ENCODE peak calls at places on chromosomes 6 and 20, in eight cellular contexts. H is tibial artery, B is dorsolateral prefrontal cortex, D is B cell, F is Calu3, W is GM13976, C is tibial nerve, Y is GM20000. J is an unnamed sample.
A peak's percentile ranks its signal among the peaks of the same experiment; 100 is the strongest.

GRCh38 chr6:15824851-15825250 is 162.0 kb upstream of the DTNBP1 start:
- DNase-seq in C (no peak), B (no peak), H (no peak), F (no peak), W (no peak), Y (no peak), D (no peak), J (no peak)

GRCh38 chr6:41735427-41736206 is at the start of gene TFEB:
- DNase-seq in C (peak; percentile 92), D (peak; percentile 97), Y (peak; percentile 96), W (peak; percentile 96), F (peak; percentile 98), B (peak; percentile 97), H (peak; percentile 96), J (peak; percentile 91)

GRCh38 chr6:99458319-99458718 is 33.2 kb upstream of the PNISR start:
- DNase-seq in W (no peak), F (peak; percentile 23), D (peak; percentile 7), H (no peak), Y (no peak), B (no peak), C (no peak), J (no peak)

GRCh38 chr6:73085362-73085975 is 139.8 kb downstream of the KHDC1L start:
- DNase-seq in D (no peak), W (peak; percentile 11), H (no peak), C (no peak), B (no peak), Y (no peak), F (no peak), J (no peak)

GRCh38 chr6:137033828-137034227 is 10.9 kb downstream of the IL20RA start:
- DNase-seq in W (peak; percentile 60), D (no peak), Y (peak; percentile 55), B (no peak), H (no peak), F (no peak), C (no peak), J (peak; percentile 27)

GRCh38 chr20:722822-723644 is 45.3 kb downstream of the SLC52A3 start:
- DNase-seq in H (no peak), F (no peak), C (no peak), W (no peak), Y (no peak), B (no peak), D (no peak), J (no peak)

GRCh38 chr20:18879262-18879661 is 65.7 kb downstream of the SCP2D1 start:
- DNase-seq in D (no peak), C (no peak), B (no peak), W (no peak), H (no peak), Y (no peak), F (peak; percentile 14), J (no peak)

GRCh38 chr6:56079761-56080540 is 167.4 kb downstream of the COL21A1 start:
- DNase-seq in H (no peak), D (no peak), W (no peak), F (no peak), C (no peak), Y (no peak), B (no peak), J (no peak)

GRCh38 chr20:23161244-23161875 is 75.2 kb upstream of the CD93 start:
- DNase-seq in Y (no peak), F (no peak), B (no peak), C (no peak), W (peak; percentile 46), H (peak; percentile 71), D (no peak), J (no peak)

GRCh38 chr6:18431581-18431980 is 44.4 kb downstream of the RNF144B start:
- DNase-seq in Y (no peak), B (no peak), F (no peak), H (no peak), C (no peak), D (no peak), W (no peak), J (no peak)

GRCh38 chr6:164121527-164121926 is 707.0 kb downstream of the QKI start:
- DNase-seq in D (no peak), Y (no peak), W (no peak), B (no peak), C (no peak), F (no peak), H (no peak), J (no peak)

GRCh38 chr6:168277274-168277669 is 42.3 kb downstream of the DACT2 start:
- DNase-seq in Y (no peak), W (no peak), D (no peak), F (no peak), C (no peak), H (peak; percentile 55), B (no peak), J (no peak)

GRCh38 chr6:105983763-105984162 is 102.4 kb upstream of the PRDM1 start:
- DNase-seq in H (no peak), B (no peak), Y (no peak), F (no peak), W (no peak), C (no peak), D (no peak), J (no peak)

GRCh38 chr6:110285306-110286060 is 72.7 kb downstream of the METTL24 start:
- DNase-seq in F (no peak), B (no peak), D (no peak), H (no peak), C (no peak), Y (no peak), W (no peak), J (no peak)

GRCh38 chr20:63351811-63352591 is 9.1 kb downstream of the CHRNA4 start:
- DNase-seq in Y (no peak), H (no peak), B (peak; percentile 62), F (no peak), D (no peak), C (no peak), W (no peak), J (no peak)

GRCh38 chr6:47741807-47742206 is 40.0 kb upstream of the OPN5 start:
- DNase-seq in C (no peak), W (peak; percentile 52), Y (peak; percentile 14), B (no peak), F (peak; percentile 42), D (no peak), H (no peak), J (no peak)

GRCh38 chr6:21729431-21729830 is 135.9 kb downstream of the SOX4 start:
- DNase-seq in B (no peak), C (no peak), D (no peak), W (no peak), H (no peak), Y (no peak), F (no peak), J (no peak)

GRCh38 chr6:156028310-156029131 is 572.9 kb upstream of the NOX3 start:
- DNase-seq in B (no peak), C (no peak), W (no peak), Y (no peak), D (no peak), H (no peak), F (peak; percentile 9), J (no peak)

GRCh38 chr6:169647637-169648036 is 54.2 kb downstream of the WDR27 start:
- DNase-seq in B (no peak), F (no peak), H (no peak), C (no peak), Y (no peak), D (no peak), W (no peak), J (no peak)

GRCh38 chr20:32319100-32319499 is 39.0 kb upstream of the ASXL1 start:
- DNase-seq in W (no peak), B (no peak), Y (no peak), C (no peak), H (no peak), F (no peak), D (no peak), J (no peak)

GRCh38 chr6:1678966-1679690 is 69.4 kb downstream of the FOXC1 start:
- DNase-seq in Y (no peak), C (no peak), W (no peak), D (no peak), H (no peak), B (peak; percentile 24), F (no peak), J (no peak)

GRCh38 chr6:22466665-22467064 is 102.7 kb upstream of the HDGFL1 start:
- DNase-seq in F (peak; percentile 18), D (no peak), Y (no peak), C (no peak), W (no peak), B (no peak), H (no peak), J (no peak)

GRCh38 chr6:128432394-128432793 is 88.0 kb downstream of the PTPRK start:
- DNase-seq in C (no peak), D (no peak), F (no peak), Y (no peak), W (no peak), B (no peak), H (no peak), J (no peak)

GRCh38 chr6:75755704-75756103 is 6.7 kb downstream of the MYO6 start:
- DNase-seq in F (no peak), D (no peak), B (no peak), C (no peak), H (no peak), W (no peak), Y (no peak), J (no peak)

GRCh38 chr6:139472341-139473038 is 98.0 kb upstream of the CITED2 start:
- DNase-seq in Y (no peak), H (no peak), W (no peak), F (no peak), B (peak; percentile 14), D (no peak), C (no peak), J (no peak)

GRCh38 chr6:151330130-151330715 is 61.1 kb downstream of the ZBTB2 start:
- DNase-seq in D (no peak), H (no peak), F (no peak), C (no peak), Y (no peak), B (no peak), W (no peak), J (no peak)
- TF ChIP-seq CTCF in D (no peak), H (no peak), F (no peak), C (no peak), Y (no peak), B (no peak), W (no peak), J (no peak)

DNA sequence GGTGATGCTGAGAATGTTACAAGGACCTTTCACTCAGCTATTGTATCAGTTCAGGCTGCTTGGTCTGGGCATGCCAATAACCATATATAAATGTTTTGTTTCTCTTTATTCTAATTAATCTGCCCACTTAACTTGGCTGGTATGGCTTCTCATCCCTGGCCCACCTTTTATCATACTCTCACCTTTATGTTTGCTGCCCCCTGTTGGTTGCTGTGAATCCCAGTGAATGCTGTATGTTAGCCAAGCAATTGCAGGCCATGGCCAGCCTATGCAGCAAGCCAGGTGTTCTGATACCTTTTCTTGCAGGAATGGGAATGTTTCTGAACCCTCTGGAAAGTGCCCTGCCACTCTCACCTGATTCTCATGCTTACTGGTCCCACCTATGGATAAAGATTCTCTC is 54.6 kb downstream of the PCSK2 start:
- DNase-seq in Y (peak; percentile 8), B (no peak), H (no peak), C (no peak), F (peak; percentile 0), W (peak; percentile 7), D (no peak), J (no peak)
- TF ChIP-seq CTCF in Y (peak; percentile 36), B (no peak), H (no peak), C (no peak), F (no peak), W (peak; percentile 28), D (no peak), J (no peak)

GRCh38 chr20:2651772-2652723 is at the start of gene NOP56:
- DNase-seq in B (peak; percentile 89), W (peak; percentile 96), C (peak; percentile 82), F (peak; percentile 93), H (peak; percentile 94), Y (peak; percentile 97), D (peak; percentile 98), J (peak; percentile 92)
- TF ChIP-seq CTCF in B (peak; percentile 1), W (no peak), C (peak; percentile 36), F (no peak), H (no peak), Y (no peak), D (no peak), J (no peak)

GRCh38 chr6:35392111-35392702 is 49.8 kb downstream of the PPARD start:
- DNase-seq in H (no peak), D (no peak), B (peak; percentile 59), Y (no peak), C (no peak), F (peak; percentile 92), W (no peak), J (no peak)
- TF ChIP-seq CTCF in H (no peak), D (no peak), B (no peak), Y (no peak), C (no peak), F (no peak), W (no peak), J (no peak)

J was measured in CD8-positive, alpha-beta T cell.